ENCODE peak calls at places on chromosomes 11 and 22, in nine cellular contexts. A is HCT116, B is H1, O is heart left ventricle, K is prostate gland, P is Peyer's patch, E is testis, F is stomach, N is ovary. X is an unnamed sample.

GRCh38 chr11:102603091-102603490 is 22.0 kb downstream of the MMP20 start:
- DNase-seq in A (peak; percentile 92), B (no peak), O (no peak), K (peak; percentile 13), P (no peak), E (peak; percentile 62), F (no peak), N (no peak), X (no peak)

GRCh38 chr11:65429724-65430405 is 7.3 kb downstream of the NEAT1 start:
- DNase-seq in A (no peak), B (no peak), O (peak; percentile 79), K (peak; percentile 76), P (peak; percentile 76), E (peak; percentile 64), F (peak; percentile 80), N (peak; percentile 82), X (no peak)

GRCh38 chr11:37560346-37560745 is 962.3 kb upstream of the RAG2 start:
- DNase-seq in A (no peak), B (no peak), O (no peak), K (no peak), P (no peak), E (no peak), F (no peak), N (no peak), X (no peak)

GRCh38 chr11:130002352-130002845 is at the start of gene PRDM10:
- DNase-seq in A (peak; percentile 84), B (no peak), O (peak; percentile 95), K (peak; percentile 91), P (peak; percentile 95), E (peak; percentile 96), F (peak; percentile 92), N (peak; percentile 96), X (no peak)

GRCh38 chr11:123300874-123301695 is 106.0 kb upstream of the CLMP start:
- DNase-seq in A (peak; percentile 63), B (no peak), O (no peak), K (no peak), P (no peak), E (no peak), F (no peak), N (no peak), X (no peak)

GRCh38 chr22:49815641-49816071 is 12.0 kb downstream of the BRD1 start:
- DNase-seq in A (no peak), B (no peak), O (no peak), K (no peak), P (no peak), E (no peak), F (peak; percentile 58), N (no peak), X (no peak)

GRCh38 chr11:60710482-60710881 is 11.1 kb downstream of the MS4A8 start:
- DNase-seq in A (no peak), B (no peak), O (no peak), K (no peak), P (no peak), E (no peak), F (no peak), N (no peak), X (no peak)

GRCh38 chr11:86014221-86014620 is 54.7 kb downstream of the PICALM start:
- DNase-seq in A (no peak), B (no peak), O (no peak), K (no peak), P (no peak), E (no peak), F (no peak), N (no peak), X (no peak)

GRCh38 chr11:22558638-22559037 is 67.0 kb downstream of the FANCF start:
- DNase-seq in A (no peak), B (no peak), O (no peak), K (no peak), P (no peak), E (no peak), F (no peak), N (no peak), X (no peak)

GRCh38 chr11:107856180-107856980 is 2.2 kb downstream of the SLC35F2 start:
- DNase-seq in A (peak; percentile 33), B (no peak), O (no peak), K (no peak), P (no peak), E (peak; percentile 15), F (no peak), N (no peak), X (no peak)

GRCh38 chr11:1652026-1652425 is 22.5 kb downstream of the KRTAP5-5 start:
- DNase-seq in A (no peak), B (no peak), O (no peak), K (no peak), P (peak; percentile 38), E (no peak), F (no peak), N (no peak), X (no peak)

GRCh38 chr11:124329787-124330478 is 9.9 kb upstream of the OR8D2 start:
- DNase-seq in A (no peak), B (no peak), O (no peak), K (no peak), P (no peak), E (no peak), F (no peak), N (no peak), X (no peak)

GRCh38 chr11:58577441-58578135 is 1.3 kb upstream of the ZFP91 start:
- DNase-seq in A (no peak), B (no peak), O (peak; percentile 62), K (no peak), P (no peak), E (peak; percentile 63), F (peak; percentile 50), N (no peak), X (no peak)

GRCh38 chr11:125141686-125142535 is 22.6 kb upstream of the PKNOX2 start:
- DNase-seq in A (no peak), B (no peak), O (peak; percentile 52), K (no peak), P (peak; percentile 61), E (peak; percentile 74), F (peak; percentile 51), N (peak; percentile 64), X (no peak)

GRCh38 chr11:84719935-84720577 is 907.1 kb downstream of the DLG2 start:
- DNase-seq in A (no peak), B (no peak), O (no peak), K (no peak), P (peak; percentile 40), E (no peak), F (no peak), N (no peak), X (no peak)

GRCh38 chr11:73157141-73158010 is 15.3 kb upstream of the FCHSD2 start:
- DNase-seq in A (no peak), B (no peak), O (peak; percentile 87), K (no peak), P (no peak), E (peak; percentile 62), F (no peak), N (peak; percentile 66), X (no peak)

DNA sequence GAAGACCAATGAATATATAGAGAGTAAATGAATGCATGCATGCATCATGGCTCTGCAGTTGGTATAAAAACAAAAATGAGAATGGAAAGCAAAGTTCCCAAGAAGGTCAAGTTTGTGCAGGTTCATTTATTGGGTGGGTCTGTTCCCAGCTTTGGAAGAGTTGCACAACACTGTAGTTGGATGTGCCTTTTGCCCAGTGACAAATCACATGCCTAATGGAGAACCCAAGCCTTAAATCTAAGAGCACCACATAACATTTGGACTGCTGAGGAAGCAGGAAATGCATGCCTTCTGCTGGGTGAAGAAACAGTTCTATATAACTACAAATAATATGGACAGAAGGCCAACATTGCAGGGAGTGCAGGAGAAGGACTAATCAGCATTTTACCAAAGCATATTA is 30.6 kb downstream of the PRCP start:
- DNase-seq in A (no peak), B (no peak), O (no peak), K (peak; percentile 17), P (no peak), E (no peak), F (no peak), N (no peak), X (no peak)
- H3K4me3 ChIP-seq in A (no peak overlapping the region), B (no peak overlapping the region), O (no peak overlapping the region), K (no peak overlapping the region), P (no peak overlapping the region), E (no peak overlapping the region), F (no peak overlapping the region), N (no peak overlapping the region), X (no peak overlapping the region)

GRCh38 chr11:70758206-70758605 is 359.9 kb downstream of the CTTN start:
- DNase-seq in A (no peak), B (no peak), O (no peak), K (no peak), P (no peak), E (no peak), F (no peak), N (no peak), X (no peak)

GRCh38 chr11:70757241-70757640 is 358.9 kb downstream of the CTTN start:
- DNase-seq in A (no peak), B (no peak), O (no peak), K (no peak), P (peak; percentile 24), E (no peak), F (no peak), N (no peak), X (no peak)

GRCh38 chr11:70756341-70756740 is 358.0 kb downstream of the CTTN start:
- DNase-seq in A (no peak), B (no peak), O (no peak), K (no peak), P (no peak), E (no peak), F (no peak), N (no peak), X (no peak)

GRCh38 chr11:70755410-70756158 is 357.3 kb downstream of the CTTN start:
- DNase-seq in A (peak; percentile 31), B (peak; percentile 56), O (peak; percentile 79), K (peak; percentile 73), P (peak; percentile 81), E (peak; percentile 83), F (peak; percentile 85), N (peak; percentile 73), X (no peak)

DNA sequence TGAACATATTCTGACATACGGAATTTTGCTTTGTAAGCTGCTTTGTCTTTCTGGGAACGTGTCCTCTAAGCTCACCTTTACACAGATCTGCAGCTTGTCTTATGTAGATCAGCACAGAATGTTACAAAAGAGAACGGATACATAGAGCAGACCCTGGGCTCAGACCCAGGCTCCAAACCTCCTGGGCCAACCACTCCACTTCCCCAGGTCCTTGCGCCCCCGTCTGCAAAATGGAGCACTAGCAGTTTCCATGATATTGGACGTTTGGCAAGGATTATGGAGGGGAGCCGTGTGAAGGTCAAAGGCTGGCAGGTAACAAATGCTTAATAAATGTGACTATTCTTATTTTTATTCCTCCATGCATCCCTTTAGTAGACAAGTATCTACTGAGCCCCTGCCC is 358.4 kb downstream of the CTTN start:
- DNase-seq in A (no peak), B (no peak), O (no peak), K (no peak), P (no peak), E (no peak), F (no peak), N (no peak), X (no peak)
- TF ChIP-seq POLR2A in A (no peak), B (no peak), O (no peak), K (no peak), P (no peak), E (no peak), F (no peak), N (no peak), X (no peak)

GRCh38 chr11:17714356-17714854 is 5.0 kb upstream of the MYOD1 start:
- DNase-seq in A (no peak), B (no peak), O (peak; percentile 62), K (no peak), P (no peak), E (no peak), F (no peak), N (no peak), X (no peak)
- H3K27me3 ChIP-seq in A (peaks cover 22% of the 10 kb centered on the region), B (peaks cover 35% of the 10 kb centered on the region), O (peaks cover 22% of the 10 kb centered on the region), K (peaks cover 16% of the 10 kb centered on the region), P (peaks cover 3% of the 10 kb centered on the region), E (no peaks in the 10 kb centered on the region), F (peaks cover 96% of the 10 kb centered on the region), N (no peaks in the 10 kb centered on the region), X (no peaks in the 10 kb centered on the region)

GRCh38 chr11:12418019-12418611 is 40.7 kb downstream of the PARVA start:
- DNase-seq in A (no peak), B (no peak), O (peak; percentile 52), K (no peak), P (no peak), E (no peak), F (no peak), N (no peak), X (no peak)
- H3K4me3 ChIP-seq in A (no peak overlapping the region), B (no peak overlapping the region), O (no peak overlapping the region), K (no peak overlapping the region), P (no peak overlapping the region), E (no peak overlapping the region), F (no peak overlapping the region), N (no peak overlapping the region), X (no peak overlapping the region)

X was measured in vagina.